ENCODE peak calls at places on chromosomes 13 and 19, in nine cellular contexts. J is PC-9, C is RWPE1, X is fibroblast of pulmonary artery, A is endothelial cell, R is brain microvascular endothelial cell, Q is right lobe of liver, N is AG10803, G is fibroblast of the aortic adventitia. I is an unnamed sample.

GRCh38 chr19:19670070-19670551 is 1.5 kb downstream of the ZNF101 start:
- DNase-seq in J (no peak), C (no peak), X (no peak), A (no peak), R (no peak), Q (no peak), N (no peak), G (no peak), I (no peak)

GRCh38 chr19:277581-278165 is 13.5 kb downstream of the PLPP2 start:
- DNase-seq in J (no peak), C (no peak), X (peak; percentile 56), A (peak; percentile 56), R (peak; percentile 32), Q (no peak), N (no peak), G (peak; percentile 33), I (no peak)

GRCh38 chr19:45526143-45526542 is 18.9 kb downstream of the VASP start:
- DNase-seq in J (peak; percentile 57), C (peak; percentile 90), X (peak; percentile 68), A (peak; percentile 50), R (peak; percentile 53), Q (peak; percentile 55), N (peak; percentile 56), G (peak; percentile 53), I (no peak)

GRCh38 chr13:34208326-34208725 is 390.4 kb downstream of the RFC3 start:
- DNase-seq in J (no peak), C (no peak), X (no peak), A (no peak), R (no peak), Q (no peak), N (peak; percentile 75), G (peak; percentile 51), I (no peak)

GRCh38 chr19:4233282-4233853 is 4.0 kb downstream of the EBI3 start:
- DNase-seq in J (peak; percentile 48), C (no peak), X (peak; percentile 33), A (peak; percentile 71), R (peak; percentile 32), Q (peak; percentile 52), N (no peak), G (peak; percentile 33), I (peak; percentile 76)

GRCh38 chr13:99948907-99949656 is 22.5 kb downstream of the ZIC5 start:
- DNase-seq in J (no peak), C (no peak), X (no peak), A (no peak), R (no peak), Q (no peak), N (no peak), G (no peak), I (no peak)

GRCh38 chr13:44386932-44387556 is 13.4 kb downstream of the SERP2 start:
- DNase-seq in J (no peak), C (no peak), X (no peak), A (no peak), R (no peak), Q (no peak), N (no peak), G (no peak), I (no peak)

GRCh38 chr13:42574435-42575311 is 721 bp downstream of the TNFSF11 start:
- DNase-seq in J (peak; percentile 3), C (no peak), X (no peak), A (no peak), R (no peak), Q (peak; percentile 28), N (no peak), G (no peak), I (peak; percentile 85)

GRCh38 chr19:30682576-30683536 is 310.7 kb downstream of the ZNF536 start:
- DNase-seq in J (peak; percentile 54), C (peak; percentile 84), X (peak; percentile 70), A (peak; percentile 83), R (peak; percentile 73), Q (peak; percentile 75), N (peak; percentile 91), G (peak; percentile 86), I (peak; percentile 81)

GRCh38 chr19:35031072-35031881 is 1.0 kb downstream of the SCN1B start:
- DNase-seq in J (peak; percentile 35), C (no peak), X (peak; percentile 21), A (no peak), R (no peak), Q (no peak), N (peak; percentile 9), G (peak; percentile 19), I (no peak)

GRCh38 chr19:18576383-18576782 is 4.7 kb downstream of the UBA52 start:
- DNase-seq in J (no peak), C (no peak), X (no peak), A (no peak), R (no peak), Q (no peak), N (no peak), G (no peak), I (no peak)

GRCh38 chr19:18574691-18575291 is 3.1 kb downstream of the UBA52 start:
- DNase-seq in J (no peak), C (no peak), X (no peak), A (no peak), R (no peak), Q (no peak), N (no peak), G (no peak), I (no peak)

GRCh38 chr19:18566953-18567352 is 4.7 kb upstream of the UBA52 start:
- DNase-seq in J (no peak), C (no peak), X (no peak), A (no peak), R (no peak), Q (no peak), N (no peak), G (no peak), I (no peak)

GRCh38 chr19:18568367-18568766 is 3.3 kb upstream of the UBA52 start:
- DNase-seq in J (no peak), C (no peak), X (no peak), A (no peak), R (no peak), Q (no peak), N (no peak), G (no peak), I (no peak)

DNA sequence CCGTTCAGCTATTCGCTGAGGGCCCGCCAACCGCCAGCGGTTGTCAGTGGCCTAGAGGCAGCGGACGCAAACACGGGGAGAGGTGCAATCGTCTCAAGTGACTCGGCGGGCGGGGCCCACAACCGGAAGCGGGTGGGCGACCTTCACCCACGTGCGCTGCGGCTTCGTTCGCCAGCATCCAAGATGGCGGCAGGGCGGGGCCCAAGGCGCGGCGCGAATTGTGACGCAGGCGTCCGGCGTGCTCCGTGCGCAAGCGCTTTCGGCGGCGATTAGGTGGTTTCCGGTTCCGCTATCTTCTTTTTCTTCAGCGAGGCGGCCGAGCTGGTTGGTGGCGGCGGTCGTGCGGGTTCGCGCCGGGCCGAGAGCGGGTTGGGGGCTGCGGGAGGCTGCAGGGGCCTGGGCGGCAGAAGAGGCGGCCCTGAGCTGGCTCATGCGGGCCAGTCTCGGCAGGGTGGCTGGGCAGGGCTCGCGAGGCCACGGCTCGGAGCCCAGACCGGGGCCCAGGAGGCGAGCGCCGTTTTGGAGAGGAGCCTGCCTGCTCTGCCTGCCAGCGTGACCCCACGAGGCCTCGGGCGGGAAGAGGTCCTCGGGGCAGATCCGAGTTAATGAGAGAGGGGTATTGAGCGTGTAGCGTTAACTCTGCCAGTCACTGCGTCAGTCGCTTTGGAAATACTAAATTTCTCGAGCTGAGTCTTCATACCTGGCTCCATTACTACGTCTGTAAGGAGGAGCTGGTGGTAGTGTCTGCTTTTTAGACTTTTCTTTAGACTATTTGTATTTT is at the start of gene UBA52:
- DNase-seq in J (peak; percentile 99), C (peak; percentile 91), X (peak; percentile 98), A (peak; percentile 98), R (peak; percentile 96), Q (peak; percentile 98), N (peak; percentile 95), G (peak; percentile 95), I (peak; percentile 96)
- TF ChIP-seq CTCF in J (no peak), C (no peak), X (no peak), A (no peak), R (peak; percentile 1), Q (no peak), N (no peak), G (no peak), I (no peak)

DNA sequence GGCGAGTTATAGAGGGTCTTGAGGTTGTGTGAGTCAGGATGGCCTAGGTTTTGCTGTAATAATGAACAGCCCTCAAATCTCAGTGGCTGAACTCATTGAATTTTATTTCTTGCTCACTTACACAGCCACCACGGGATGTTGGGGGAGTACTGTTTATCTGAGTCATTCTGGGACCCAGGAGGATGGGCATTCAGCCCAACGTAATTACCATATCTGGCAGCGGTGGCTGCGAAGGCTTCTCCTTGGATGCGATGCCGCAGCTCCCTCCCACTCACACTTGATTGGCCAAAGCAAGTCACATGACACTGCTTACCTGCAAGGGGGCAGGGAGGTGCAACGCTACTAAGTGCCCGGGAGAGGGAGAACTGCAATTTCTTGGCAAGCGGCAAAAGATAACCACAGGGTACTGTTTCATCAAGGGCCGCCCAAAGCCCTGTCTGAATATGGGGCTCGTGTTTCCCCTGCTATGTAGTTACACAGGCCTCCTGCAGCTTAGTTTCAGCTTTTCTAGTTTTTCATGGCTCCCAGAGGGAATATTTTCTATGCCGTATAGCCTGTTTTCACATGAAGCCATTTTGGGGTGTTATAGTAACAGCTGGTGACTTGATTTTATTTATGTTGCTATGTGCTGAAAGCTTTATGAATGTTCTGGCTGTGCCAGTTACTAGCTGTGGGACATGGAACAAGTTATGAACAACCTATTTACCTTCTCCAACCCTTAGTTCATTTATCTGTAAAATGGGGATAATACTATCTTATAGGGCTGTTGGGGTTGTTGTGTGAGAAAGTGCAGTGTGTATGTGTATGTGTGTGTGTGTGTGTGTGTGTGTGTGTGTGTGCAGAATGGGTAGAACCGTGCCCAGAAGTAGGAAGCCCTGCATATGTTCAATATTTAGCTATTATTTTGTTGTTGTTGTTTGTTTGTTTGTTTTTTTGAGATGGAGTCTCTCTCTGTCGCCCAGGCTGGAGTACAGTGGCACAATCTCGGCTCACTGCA is 20.1 kb downstream of the ZSWIM9 start:
- DNase-seq in J (no peak), C (peak; percentile 79), X (peak; percentile 65), A (peak; percentile 42), R (peak; percentile 27), Q (no peak), N (no peak), G (no peak), I (no peak)
- TF ChIP-seq CTCF in J (peak; percentile 17), C (no peak), X (no peak), A (no peak), R (peak; percentile 27), Q (no peak), N (no peak), G (no peak), I (no peak)

DNA sequence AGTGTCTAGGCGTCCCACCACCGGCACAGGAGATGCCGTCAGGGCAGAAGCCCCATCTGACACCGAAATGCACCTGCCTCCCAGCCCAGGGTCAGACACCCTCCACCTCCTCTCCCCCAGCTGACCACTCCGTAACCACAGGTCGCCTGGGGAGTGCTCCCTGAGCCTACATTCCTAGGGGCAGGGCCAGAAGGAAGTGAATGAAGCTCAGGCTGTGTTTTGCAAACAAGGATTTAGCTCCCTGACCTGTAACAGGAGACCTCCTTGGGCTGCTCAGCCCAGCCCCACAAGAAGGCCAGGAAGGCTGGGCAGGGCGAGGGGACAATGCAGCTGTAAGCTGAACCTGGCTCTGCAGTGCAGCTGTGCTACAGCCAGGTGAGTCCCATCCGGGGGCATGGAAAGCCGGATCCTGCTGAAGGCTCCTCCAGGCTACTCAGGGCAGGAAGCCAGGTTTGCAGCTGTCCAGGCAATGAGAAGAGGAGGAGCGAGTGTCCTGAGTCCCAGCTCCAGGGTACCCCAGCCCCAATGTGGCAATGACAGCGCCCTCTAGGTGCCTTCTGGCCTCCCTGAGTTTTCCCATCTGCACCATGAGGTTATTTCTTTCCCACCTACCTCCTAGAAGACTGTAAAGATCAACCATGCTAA is 42.1 kb downstream of the RHPN2 start:
- DNase-seq in J (peak; percentile 82), C (no peak), X (no peak), A (peak; percentile 15), R (no peak), Q (no peak), N (no peak), G (no peak), I (no peak)
- TF ChIP-seq CTCF in J (peak; percentile 51), C (no peak), X (no peak), A (no peak), R (no peak), Q (no peak), N (no peak), G (no peak), I (no peak)

GRCh38 chr13:40181203-40181845 is 485.1 kb downstream of the FOXO1 start:
- DNase-seq in J (no peak), C (no peak), X (peak; percentile 94), A (no peak), R (peak; percentile 85), Q (no peak), N (no peak), G (peak; percentile 87), I (no peak)
- TF ChIP-seq CTCF in J (no peak), C (no peak), X (no peak), A (no peak), R (no peak), Q (no peak), N (no peak), G (no peak), I (no peak)

I was measured in GM13976.